ENCODE peak calls at places on chromosomes 11 and 22, in six cellular contexts. Q is NCI-H1092; T is cardiac septum; R is CD8-positive, alpha-beta memory T cell; I is GM23248; Y is left ventricle myocardium inferior. F is an unnamed sample.

GRCh38 chr22:46910624-46911023 is 148.2 kb downstream of the TBC1D22A start:
- DNase-seq in I (no peak), R (no peak), T (no peak), Q (no peak), Y (no peak), F (no peak)

GRCh38 chr11:123180574-123180973 is 14.5 kb downstream of the CLMP start:
- DNase-seq in Y (no peak), R (no peak), T (no peak), Q (no peak), I (peak; percentile 71), F (no peak)

GRCh38 chr11:20158597-20159257 is 1.5 kb downstream of the DBX1 start:
- DNase-seq in Y (peak; percentile 42), I (peak; percentile 77), T (no peak), Q (no peak), R (no peak), F (peak; percentile 11)

GRCh38 chr11:111719379-111719778 is 46.8 kb downstream of the PPP2R1B start:
- DNase-seq in R (no peak), Q (no peak), T (no peak), I (peak; percentile 63), Y (no peak), F (no peak)

GRCh38 chr11:2547806-2548205 is 103.0 kb downstream of the KCNQ1 start:
- DNase-seq in I (no peak), T (peak; percentile 51), R (no peak), Y (peak; percentile 7), Q (no peak), F (no peak)

GRCh38 chr11:92969634-92970347 is at the start of gene MTNR1B:
- DNase-seq in Y (no peak), R (no peak), I (no peak), Q (no peak), T (no peak), F (no peak)

GRCh38 chr22:36160499-36160942 is at the start of gene APOL3:
- DNase-seq in T (peak; percentile 86), R (peak; percentile 22), Y (peak; percentile 86), I (peak; percentile 70), Q (no peak), F (no peak)

GRCh38 chr11:20536784-20537183 is 62.6 kb upstream of the SLC6A5 start:
- DNase-seq in I (no peak), Y (no peak), T (no peak), R (no peak), Q (no peak), F (no peak)

GRCh38 chr11:68048681-68049508 is 10.1 kb downstream of the TCIRG1 start:
- DNase-seq in I (no peak), R (no peak), T (no peak), Q (no peak), Y (no peak), F (no peak)

GRCh38 chr22:34866501-34867171 is 199.3 kb upstream of the ISX start:
- DNase-seq in R (no peak), Y (no peak), T (no peak), Q (no peak), I (peak; percentile 1), F (no peak)

GRCh38 chr11:30143098-30143705 is 87.6 kb upstream of the FSHB start:
- DNase-seq in T (no peak), I (peak; percentile 41), R (no peak), Y (no peak), Q (peak; percentile 14), F (peak; percentile 1)

GRCh38 chr11:120112174-120112796 is 25.6 kb downstream of the TRIM29 start:
- DNase-seq in T (no peak), Y (no peak), R (no peak), I (no peak), Q (no peak), F (no peak)

GRCh38 chr11:112132737-112133136 is 31.2 kb downstream of the IL18 start:
- DNase-seq in T (no peak), R (no peak), Y (no peak), I (no peak), Q (no peak), F (no peak)

GRCh38 chr11:278001-278951 is at the start of gene NLRP6:
- DNase-seq in I (no peak), Y (no peak), T (no peak), R (no peak), Q (no peak), F (no peak)

GRCh38 chr11:12207384-12208150 is 97.2 kb downstream of the MICAL2 start:
- DNase-seq in I (peak; percentile 66), R (no peak), Q (no peak), T (no peak), Y (no peak), F (no peak)

GRCh38 chr22:38843201-38843715 is 570 bp downstream of the NPTXR start:
- DNase-seq in Y (peak; percentile 41), R (peak; percentile 24), Q (peak; percentile 64), I (peak; percentile 86), T (no peak), F (peak; percentile 62)

GRCh38 chr22:48884786-48885185 is 942.9 kb downstream of the BRD1 start:
- DNase-seq in I (no peak), Y (peak; percentile 5), T (peak; percentile 62), Q (no peak), R (no peak), F (no peak)

GRCh38 chr11:20715464-20715863 is 46.1 kb downstream of the NELL1 start:
- DNase-seq in Q (no peak), R (no peak), I (no peak), T (no peak), Y (no peak), F (no peak)

GRCh38 chr22:37631448-37632173 is 7.9 kb upstream of the SH3BP1 start:
- DNase-seq in R (peak; percentile 30), Y (no peak), Q (no peak), I (no peak), T (no peak), F (no peak)

GRCh38 chr22:25775501-25775900 is 33.5 kb downstream of the MYO18B start:
- DNase-seq in I (peak; percentile 27), Y (no peak), Q (no peak), R (no peak), T (no peak), F (no peak)

GRCh38 chr11:60870276-60870675 is 2.9 kb downstream of the ZP1 start:
- DNase-seq in R (no peak), I (no peak), T (peak; percentile 41), Y (no peak), Q (no peak), F (no peak)

GRCh38 chr11:2701898-2702434 is 2.2 kb upstream of the KCNQ1OT1 start:
- DNase-seq in T (peak; percentile 20), Q (no peak), R (no peak), I (no peak), Y (peak; percentile 2), F (no peak)

GRCh38 chr22:22763512-22763911 is 119.1 kb downstream of the GGTLC2 start:
- DNase-seq in R (no peak), Y (no peak), T (no peak), Q (no peak), I (no peak), F (no peak)

GRCh38 chr11:131370901-131371790 is 731 bp downstream of the NTM start:
- DNase-seq in T (no peak), Q (no peak), R (no peak), I (no peak), Y (no peak), F (no peak)

GRCh38 chr22:29260031-29260560 is 7.7 kb downstream of the RHBDD3 start:
- DNase-seq in Q (no peak), I (no peak), T (no peak), R (no peak), Y (no peak), F (no peak)

GRCh38 chr11:29224739-29225384 is 792.0 kb downstream of the KCNA4 start:
- DNase-seq in I (no peak), T (no peak), Q (no peak), R (no peak), Y (no peak), F (no peak)